ENCODE peak calls at places on chromosomes 4 and X, in nine cellular contexts. J is nephron progenitor cell; O is dermis microvascular lymphatic vessel endothelial cell; I is hepatocyte; U is stimulated activated CD8-positive, alpha-beta memory T cell treated with anti-CD3 and anti-CD28 coated beads, Interleukin-7, amount 100 ng/mL, for 1 hour; T is substantia nigra; Y is fibroblast of mammary gland; B is T-helper 22 cell; A is effector memory CD4-positive, alpha-beta T cell. C is an unnamed sample.

GRCh38 chr4:53905935-53906377 is 158.4 kb downstream of the CHIC2 start:
- DNase-seq in J (peak), A (no peak), B (no peak), T (peak), I (peak), U (no peak), Y (peak), O (peak), C (peak)

GRCh38 chrX:152853986-152854385 is 23.1 kb downstream of the NSDHL start:
- DNase-seq in T (no peak), I (no peak), Y (no peak), B (no peak), O (no peak), A (no peak), J (no peak), U (no peak), C (no peak)

GRCh38 chr4:105092768-105093167 is 53.9 kb upstream of the TET2 start:
- DNase-seq in J (no peak), A (no peak), I (no peak), U (no peak), O (peak), T (no peak), Y (peak), B (no peak), C (no peak)

GRCh38 chr4:173413043-173413442 is 14.1 kb upstream of the SCRG1 start:
- DNase-seq in T (no peak), Y (peak), B (no peak), A (no peak), O (peak), U (no peak), J (no peak), I (peak), C (no peak)

GRCh38 chr4:81405900-81406401 is 65.8 kb downstream of the RASGEF1B start:
- DNase-seq in I (peak), J (peak), O (peak), Y (peak), T (peak), U (no peak), B (no peak), A (no peak), C (peak)

GRCh38 chr4:22427676-22428075 is 88.2 kb downstream of the ADGRA3 start:
- DNase-seq in A (no peak), U (no peak), O (no peak), T (no peak), Y (no peak), I (no peak), J (no peak), B (no peak), C (no peak)

GRCh38 chrX:71809886-71810285 is 46.7 kb downstream of the CXorf49B start:
- DNase-seq in U (no peak), B (no peak), O (no peak), J (no peak), Y (peak), A (no peak), I (no peak), T (no peak), C (no peak)

GRCh38 chrX:50081282-50081955 is 119.4 kb downstream of the AKAP4 start:
- DNase-seq in I (peak), O (peak), J (peak), T (peak), Y (peak), A (no peak), B (no peak), U (no peak), C (peak)

GRCh38 chr4:152962160-152962559 is 26.0 kb downstream of the FHDC1 start:
- DNase-seq in Y (no peak), A (no peak), T (no peak), U (no peak), J (no peak), B (no peak), O (no peak), I (no peak), C (no peak)

GRCh38 chr4:67907650-67908049 is 23.8 kb upstream of the TMPRSS11D start:
- DNase-seq in J (no peak), U (no peak), I (no peak), A (no peak), Y (no peak), B (no peak), T (no peak), O (no peak), C (no peak)

GRCh38 chrX:50638123-50638522 is 167.5 kb upstream of the DGKK start:
- DNase-seq in A (no peak), U (no peak), I (no peak), O (peak), Y (no peak), T (no peak), J (no peak), B (no peak), C (no peak)

GRCh38 chr4:114040319-114041116 is 61.1 kb upstream of the ARSJ start:
- DNase-seq in T (no peak), Y (no peak), A (no peak), B (no peak), O (no peak), U (no peak), I (no peak), J (no peak), C (no peak)

GRCh38 chr4:153440475-153440874 is 25.7 kb upstream of the TMEM131L start:
- DNase-seq in A (no peak), I (no peak), U (no peak), B (no peak), O (no peak), Y (no peak), T (no peak), J (no peak), C (no peak)

GRCh38 chr4:150781108-150781663 is 199.2 kb downstream of the MAB21L2 start:
- DNase-seq in O (no peak), T (no peak), I (no peak), J (no peak), A (no peak), Y (no peak), B (no peak), U (no peak), C (no peak)

GRCh38 chr4:186487726-186488125 is 67.6 kb downstream of the MTNR1A start:
- DNase-seq in T (no peak), O (no peak), U (no peak), I (no peak), A (no peak), B (no peak), J (no peak), Y (no peak), C (peak)

GRCh38 chrX:120450163-120450562 is 18.9 kb downstream of the LAMP2 start:
- DNase-seq in J (no peak), A (no peak), B (no peak), I (no peak), Y (no peak), T (no peak), O (no peak), U (no peak), C (no peak)

GRCh38 chr4:136861081-136861480 is 671.2 kb downstream of the PCDH18 start:
- DNase-seq in A (no peak), Y (no peak), I (no peak), T (no peak), O (no peak), J (no peak), U (no peak), B (no peak), C (no peak)

GRCh38 chr4:77927991-77928925 is 65.6 kb downstream of the MRPL1 start:
- DNase-seq in O (peak), A (no peak), J (no peak), I (peak), U (no peak), B (no peak), T (no peak), Y (peak), C (no peak)

GRCh38 chr4:52594961-52595360 is 64.1 kb downstream of the USP46 start:
- DNase-seq in A (no peak), T (no peak), B (no peak), O (no peak), I (no peak), U (no peak), J (no peak), Y (peak), C (no peak)

GRCh38 chrX:46904626-46905025 is 7.6 kb upstream of the JADE3 start:
- DNase-seq in A (no peak), Y (no peak), I (no peak), B (no peak), O (peak), T (no peak), U (no peak), J (no peak), C (no peak)

GRCh38 chr4:184104419-184105101 is 113.1 kb downstream of the ENPP6 start:
- DNase-seq in I (peak), Y (no peak), O (no peak), A (no peak), T (no peak), B (no peak), U (no peak), J (no peak), C (no peak)

GRCh38 chrX:7068939-7069367 is 78.6 kb upstream of the STS start:
- DNase-seq in J (no peak), A (no peak), O (peak), I (no peak), U (peak), B (no peak), T (no peak), Y (no peak), C (no peak)

GRCh38 chrX:78111140-78111931 is 7.3 kb downstream of the PGK1 start:
- DNase-seq in A (no peak), B (no peak), T (no peak), Y (no peak), U (no peak), J (no peak), I (no peak), O (no peak), C (no peak)

C was measured in midbrain.